ENCODE peak calls at places on chromosomes 4 and X, in seven cellular contexts. H, U, C, W, I, A and O are unnamed samples.

GRCh38 chr4:18860836-18861530 is 839.4 kb upstream of the LCORL start:
- DNase-seq in H (no peak), U (no peak), C (no peak), W (no peak), I (no peak), A (no peak), O (no peak)

GRCh38 chrX:71178908-71179307 is 34.3 kb downstream of the NLGN3 start:
- DNase-seq in H (peak), U (peak), C (peak), W (peak), I (peak), A (no peak), O (peak)

GRCh38 chrX:22628275-22628674 is 355.6 kb downstream of the CBLL2 start:
- DNase-seq in H (no peak), U (no peak), C (no peak), W (no peak), I (no peak), A (no peak), O (no peak)

GRCh38 chr4:58144721-58145120 is 1034.5 kb upstream of the IGFBP7 start:
- DNase-seq in H (no peak), U (no peak), C (no peak), W (no peak), I (no peak), A (no peak), O (no peak)

GRCh38 chrX:106791495-106791894 is 11.0 kb upstream of the TBC1D8B start:
- DNase-seq in H (peak), U (no peak), C (no peak), W (no peak), I (no peak), A (no peak), O (no peak)

GRCh38 chr4:138492178-138492577 is 250.0 kb upstream of the SLC7A11 start:
- DNase-seq in H (no peak), U (no peak), C (no peak), W (no peak), I (no peak), A (no peak), O (no peak)

GRCh38 chrX:41320393-41320792 is 13.6 kb upstream of the DDX3X start:
- DNase-seq in H (no peak), U (no peak), C (no peak), W (no peak), I (no peak), A (no peak), O (no peak)

GRCh38 chr4:108219998-108220397 is 51.3 kb upstream of the LEF1 start:
- DNase-seq in H (no peak), U (no peak), C (no peak), W (no peak), I (no peak), A (no peak), O (no peak)

GRCh38 chr4:120466429-120466828 is 399.8 kb upstream of the MAD2L1 start:
- DNase-seq in H (no peak), U (no peak), C (peak), W (no peak), I (no peak), A (no peak), O (no peak)

GRCh38 chr4:147136308-147136707 is 190.6 kb upstream of the TTC29 start:
- DNase-seq in H (peak), U (no peak), C (no peak), W (no peak), I (no peak), A (no peak), O (no peak)

GRCh38 chr4:70701271-70701670 is 12.9 kb downstream of the UTP3 start:
- DNase-seq in H (no peak), U (no peak), C (no peak), W (peak), I (no peak), A (no peak), O (no peak)

GRCh38 chr4:53937918-53938317 is 126.5 kb downstream of the CHIC2 start:
- DNase-seq in H (peak), U (no peak), C (no peak), W (no peak), I (no peak), A (no peak), O (no peak)

GRCh38 chr4:122854444-122854843 is 27.8 kb downstream of the FGF2 start:
- DNase-seq in H (peak), U (no peak), C (no peak), W (no peak), I (no peak), A (no peak), O (no peak)

GRCh38 chr4:80049402-80049801 is 23.6 kb downstream of the ANTXR2 start:
- DNase-seq in H (no peak), U (no peak), C (no peak), W (no peak), I (no peak), A (no peak), O (no peak)

GRCh38 chrX:79081895-79082512 is 62.5 kb upstream of the GPR174 start:
- DNase-seq in H (peak), U (no peak), C (peak), W (peak), I (peak), A (no peak), O (no peak)

GRCh38 chr4:152972821-152973613 is 36.9 kb downstream of the FHDC1 start:
- DNase-seq in H (peak), U (no peak), C (no peak), W (peak), I (no peak), A (no peak), O (no peak)

GRCh38 chrX:140343226-140343873 is 161.5 kb downstream of the SOX3 start:
- DNase-seq in H (no peak), U (no peak), C (no peak), W (no peak), I (no peak), A (no peak), O (no peak)

DNA sequence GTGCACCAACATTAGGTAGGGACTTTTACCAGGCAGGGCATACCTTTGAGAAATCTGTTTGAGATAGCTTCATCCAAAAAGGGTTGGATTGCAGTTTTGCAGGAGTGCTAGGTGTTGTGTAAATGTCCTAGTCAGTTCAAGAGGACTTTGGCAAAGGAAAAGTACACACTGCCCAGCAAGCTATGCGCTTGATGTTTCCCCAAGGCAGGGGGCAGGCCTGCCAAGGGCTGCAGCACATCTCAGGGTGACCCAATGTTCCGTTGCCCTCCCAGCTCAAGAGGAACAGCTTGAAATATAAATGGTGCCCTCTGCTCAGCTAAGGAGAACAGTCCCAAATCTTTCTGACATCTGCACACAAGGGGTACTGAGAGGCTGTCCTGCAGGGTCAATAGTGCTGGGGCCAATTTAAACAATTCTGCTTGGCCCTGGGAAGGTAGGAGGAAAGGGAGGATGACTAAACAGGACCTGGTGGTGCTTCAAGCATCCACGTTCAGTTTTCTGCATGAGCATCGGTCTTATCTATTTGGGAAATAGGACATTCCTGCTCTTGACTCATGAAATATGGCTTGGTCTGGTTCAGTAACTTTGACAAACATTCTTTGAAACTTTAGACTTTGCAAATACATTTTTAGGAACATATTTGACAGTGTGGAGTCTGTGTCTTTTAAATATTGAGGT is 130.7 kb downstream of the COL4A6 start:
- DNase-seq in H (peak), U (no peak), C (no peak), W (no peak), I (no peak), A (peak), O (peak)
- TF ChIP-seq CTCF in H (no peak), U (no peak), C (no peak), W (no peak), I (no peak), A (no peak), O (no peak)

DNA sequence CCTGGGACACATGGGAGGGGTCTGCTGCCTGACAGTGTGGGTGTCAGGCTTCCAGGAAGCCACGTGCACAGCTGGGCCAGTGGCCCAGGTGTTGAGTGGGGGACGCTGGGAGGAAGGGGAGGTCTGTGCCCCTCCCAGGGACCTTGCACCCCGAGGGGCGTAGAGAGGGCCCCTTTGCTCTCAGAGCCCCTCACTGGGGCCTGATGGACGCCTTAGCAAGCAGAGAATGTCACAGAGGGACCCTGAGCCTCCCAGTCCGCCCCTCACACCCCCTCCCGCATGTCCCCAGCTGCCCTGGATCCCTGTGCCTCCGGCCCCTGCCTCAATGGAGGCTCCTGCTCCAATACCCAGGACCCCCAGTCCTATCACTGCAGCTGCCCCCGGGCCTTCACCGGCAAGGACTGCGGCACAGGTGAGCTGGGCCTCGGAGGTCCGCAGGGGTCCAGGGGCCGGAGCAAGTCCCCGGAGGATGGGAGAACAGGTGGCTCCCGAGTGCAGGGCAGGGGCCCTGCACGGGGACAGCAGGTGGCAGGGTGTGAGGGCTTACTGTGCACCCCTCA is 2.1 kb downstream of the HGFAC start:
- DNase-seq in H (no peak), U (peak), C (no peak), W (no peak), I (no peak), A (peak), O (no peak)
- TF ChIP-seq CTCF in H (no peak), U (peak), C (peak), W (peak), I (no peak), A (peak), O (no peak)

DNA sequence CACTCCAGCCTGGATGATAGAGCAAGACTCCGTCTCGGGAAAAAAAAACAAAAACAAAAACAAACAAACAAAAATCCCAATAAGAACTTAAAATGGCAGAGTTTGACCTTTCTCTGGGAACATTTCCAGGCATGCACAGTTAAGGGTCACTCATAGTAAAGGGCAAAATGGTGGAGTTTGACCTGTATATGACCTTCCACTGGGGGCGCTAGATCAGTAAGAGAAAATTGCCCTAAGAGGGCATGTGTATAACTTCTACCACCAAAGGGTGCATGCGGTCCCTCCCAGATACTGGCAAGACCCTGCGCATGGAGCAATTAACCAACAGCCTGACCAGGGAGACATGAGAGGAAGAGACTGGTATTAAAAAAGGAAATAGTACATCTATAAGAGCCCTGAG is 177.2 kb downstream of the MOSPD2 start:
- DNase-seq in H (no peak), U (no peak), C (no peak), W (no peak), I (no peak), A (no peak), O (no peak)
- TF ChIP-seq CTCF in H (no peak), U (no peak), C (no peak), W (no peak), I (no peak), A (no peak), O (no peak)

DNA sequence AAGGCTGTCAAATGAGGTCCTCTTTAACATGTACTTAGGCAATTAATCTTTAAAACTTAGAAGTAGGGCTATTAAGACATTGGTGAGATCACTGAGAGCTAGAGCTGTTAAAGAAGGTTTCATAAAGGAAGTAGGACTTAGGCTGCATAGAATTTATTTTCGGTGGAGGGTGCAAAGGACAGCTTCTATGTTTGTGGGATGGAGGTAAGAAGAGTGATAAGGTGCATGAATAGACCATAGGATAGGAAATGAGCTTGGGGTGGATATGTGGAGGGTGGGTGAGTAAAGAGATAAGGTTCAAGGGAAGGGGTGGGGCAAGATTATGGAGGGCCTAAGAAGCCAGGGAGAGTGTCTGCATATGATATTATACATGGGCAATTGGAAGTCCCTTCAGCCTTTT is 15.9 kb downstream of the RTL9 start:
- DNase-seq in H (no peak), U (no peak), C (no peak), W (no peak), I (no peak), A (no peak), O (no peak)
- TF ChIP-seq CTCF in H (no peak), U (no peak), C (no peak), W (no peak), I (no peak), A (no peak), O (no peak)

GRCh38 chr4:114378306-114378903 is 220.2 kb upstream of the UGT8 start:
- DNase-seq in H (peak), U (no peak), C (no peak), W (peak), I (no peak), A (no peak), O (no peak)
- TF ChIP-seq CTCF in H (peak), U (peak), C (no peak), W (peak), I (peak), A (peak), O (no peak)

DNA sequence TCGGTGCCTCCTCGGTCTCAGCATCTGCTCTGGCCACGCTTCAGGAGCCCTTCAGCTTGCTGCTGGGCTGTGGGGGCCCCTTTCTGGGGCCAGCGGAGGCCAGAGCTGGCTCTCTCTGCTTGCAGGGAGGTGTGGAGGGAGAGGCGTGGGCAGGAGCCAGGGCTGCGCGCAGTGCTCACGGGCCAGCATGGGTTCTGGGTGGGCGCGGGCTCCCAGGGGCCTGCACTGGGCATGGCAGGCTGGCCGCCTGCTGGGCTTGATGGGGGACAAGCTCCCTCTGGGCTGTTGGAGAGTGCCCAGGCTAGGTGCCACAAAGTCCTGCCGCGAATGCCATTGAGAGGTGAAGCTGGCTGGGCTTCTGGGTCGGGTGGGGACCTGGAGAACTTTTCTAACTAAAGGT is 57.3 kb upstream of the AGA start:
- DNase-seq in H (no peak), U (no peak), C (no peak), W (no peak), I (no peak), A (no peak), O (no peak)
- TF ChIP-seq CTCF in H (no peak), U (no peak), C (no peak), W (no peak), I (no peak), A (no peak), O (no peak)

GRCh38 chrX:131728295-131729145 is 184.6 kb downstream of the OR13H1 start:
- DNase-seq in H (peak), U (peak), C (no peak), W (no peak), I (peak), A (peak), O (peak)
- TF ChIP-seq CTCF in H (peak), U (peak), C (no peak), W (no peak), I (peak), A (peak), O (peak)

GRCh38 chrX:28590394-28590793 is 3.1 kb downstream of the IL1RAPL1 start:
- DNase-seq in H (peak), U (no peak), C (no peak), W (no peak), I (no peak), A (no peak), O (no peak)
- TF ChIP-seq CTCF in H (peak), U (no peak), C (no peak), W (no peak), I (no peak), A (no peak), O (no peak)